ENCODE peak calls at places on chromosomes 6 and 20, in nine cellular contexts. I is NB4, K is left ventricle myocardium inferior, N is neural progenitor cell, Y is heart left ventricle, Z is dorsolateral prefrontal cortex, X is IMR-90, L is fibroblast of the aortic adventitia, E is fibroblast of lung. U is an unnamed sample.

GRCh38 chr20:50304883-50305635 is 114.4 kb downstream of the CEBPB start:
- DNase-seq in I (no peak), K (peak; percentile 90), N (no peak), Y (peak; percentile 96), Z (no peak), X (peak; percentile 99), L (peak; percentile 98), E (peak; percentile 94), U (peak; percentile 94)

GRCh38 chr20:59071224-59071623 is 28.6 kb upstream of the PRELID3B start:
- DNase-seq in I (no peak), K (no peak), N (no peak), Y (no peak), Z (no peak), X (no peak), L (no peak), E (no peak), U (no peak)

GRCh38 chr20:39865446-39865845 is 823.6 kb downstream of the MAFB start:
- DNase-seq in I (no peak), K (no peak), N (no peak), Y (no peak), Z (no peak), X (no peak), L (no peak), E (no peak), U (no peak)

GRCh38 chr6:22099241-22099640 is 197.6 kb downstream of the PRL start:
- DNase-seq in I (no peak), K (no peak), N (no peak), Y (no peak), Z (no peak), X (no peak), L (no peak), E (no peak), U (no peak)

GRCh38 chr6:81694214-81694613 is 58.3 kb downstream of the TENT5A start:
- DNase-seq in I (no peak), K (no peak), N (no peak), Y (no peak), Z (no peak), X (no peak), L (no peak), E (no peak), U (no peak)

GRCh38 chr6:43773981-43774775 is 4.2 kb downstream of the VEGFA start:
- DNase-seq in I (no peak), K (no peak), N (no peak), Y (no peak), Z (no peak), X (no peak), L (no peak), E (no peak), U (no peak)

GRCh38 chr20:50218987-50219435 is 28.4 kb downstream of the CEBPB start:
- DNase-seq in I (peak; percentile 60), K (no peak), N (no peak), Y (no peak), Z (no peak), X (no peak), L (no peak), E (no peak), U (peak; percentile 77)

GRCh38 chr6:138559153-138559552 is 59.9 kb upstream of the NHSL1 start:
- DNase-seq in I (no peak), K (no peak), N (no peak), Y (no peak), Z (no peak), X (no peak), L (no peak), E (no peak), U (no peak)

GRCh38 chr20:23291575-23292240 is 58.9 kb upstream of the NXT1 start:
- DNase-seq in I (no peak), K (no peak), N (no peak), Y (no peak), Z (no peak), X (no peak), L (no peak), E (no peak), U (no peak)

GRCh38 chr6:108730556-108731228 is 117.5 kb upstream of the ARMC2 start:
- DNase-seq in I (no peak), K (no peak), N (peak; percentile 15), Y (no peak), Z (no peak), X (no peak), L (no peak), E (no peak), U (no peak)

GRCh38 chr6:63537126-63537958 is 34.9 kb upstream of the LOC128125822 start:
- DNase-seq in I (no peak), K (no peak), N (no peak), Y (no peak), Z (no peak), X (no peak), L (peak; percentile 51), E (no peak), U (peak; percentile 22)

GRCh38 chr6:157510329-157511188 is 129.6 kb downstream of the ZDHHC14 start:
- DNase-seq in I (no peak), K (no peak), N (no peak), Y (no peak), Z (no peak), X (no peak), L (no peak), E (no peak), U (no peak)

GRCh38 chr6:29561091-29561490 is 1.6 kb upstream of the UBD start:
- DNase-seq in I (no peak), K (no peak), N (no peak), Y (no peak), Z (no peak), X (no peak), L (no peak), E (no peak), U (no peak)

GRCh38 chr20:41553142-41553879 is 64.9 kb downstream of the CHD6 start:
- DNase-seq in I (no peak), K (no peak), N (no peak), Y (no peak), Z (no peak), X (no peak), L (no peak), E (no peak), U (no peak)

GRCh38 chr6:5202206-5202605 is 58.5 kb downstream of the LYRM4 start:
- DNase-seq in I (no peak), K (no peak), N (no peak), Y (no peak), Z (no peak), X (no peak), L (no peak), E (no peak), U (no peak)

GRCh38 chr20:63071541-63072181 is 64.9 kb upstream of the BHLHE23 start:
- DNase-seq in I (no peak), K (no peak), N (peak; percentile 62), Y (peak; percentile 25), Z (no peak), X (peak; percentile 81), L (peak; percentile 59), E (peak; percentile 63), U (peak; percentile 22)

GRCh38 chr6:1076531-1077453 is 235.1 kb upstream of the FOXQ1 start:
- DNase-seq in I (no peak), K (no peak), N (no peak), Y (no peak), Z (no peak), X (no peak), L (no peak), E (no peak), U (no peak)

GRCh38 chr6:142856857-142857608 is 87.9 kb downstream of the HIVEP2 start:
- DNase-seq in I (no peak), K (no peak), N (no peak), Y (no peak), Z (no peak), X (no peak), L (no peak), E (no peak), U (no peak)

GRCh38 chr20:10972219-10972860 is 298.5 kb upstream of the JAG1 start:
- DNase-seq in I (no peak), K (no peak), N (no peak), Y (no peak), Z (no peak), X (no peak), L (no peak), E (no peak), U (peak; percentile 26)
- TF ChIP-seq CTCF in I (no peak), K (no peak), N (no peak), Y (no peak), Z (no peak), X (no peak), L (no peak), E (no peak), U (peak; percentile 36)

GRCh38 chr20:51995551-51995951 is 193.2 kb upstream of the SALL4 start:
- DNase-seq in I (no peak), K (no peak), N (no peak), Y (peak; percentile 31), Z (no peak), X (no peak), L (peak; percentile 12), E (peak; percentile 24), U (peak; percentile 49)

DNA sequence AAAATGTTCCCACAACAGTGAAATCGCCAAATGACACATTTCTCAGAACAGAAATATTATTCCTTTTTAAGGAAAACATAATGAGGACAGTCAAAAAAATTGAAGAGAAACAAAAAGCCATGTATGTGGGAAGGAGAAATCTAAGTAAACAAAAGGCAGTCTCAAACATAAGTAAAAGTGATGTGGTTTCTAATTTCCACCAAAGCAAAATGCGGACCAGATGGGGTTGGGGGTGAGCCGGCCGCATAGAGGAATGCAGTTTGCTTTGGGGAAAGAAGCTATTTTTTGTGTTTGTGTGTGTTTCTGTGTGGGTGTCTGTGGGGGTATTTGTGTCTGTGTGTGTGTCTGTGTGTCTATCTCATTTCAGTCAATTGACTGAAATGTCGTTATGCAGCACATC is 192.7 kb upstream of the SALL4 start:
- DNase-seq in I (no peak), K (no peak), N (no peak), Y (no peak), Z (no peak), X (peak; percentile 13), L (no peak), E (no peak), U (peak; percentile 33)
- H3K4me3 ChIP-seq in I (no peak overlapping the region), K (no peak overlapping the region), N (no peak overlapping the region), Y (no peak overlapping the region), Z (no peak overlapping the region), X (no peak overlapping the region), L (no peak overlapping the region), E (no peak overlapping the region), U (no peak overlapping the region)

GRCh38 chr6:104118274-104118673 is 741.4 kb downstream of the HACE1 start:
- DNase-seq in I (no peak), K (no peak), N (no peak), Y (no peak), Z (no peak), X (no peak), L (peak; percentile 0), E (peak; percentile 27), U (peak; percentile 72)
- TF ChIP-seq CTCF in I (no peak), K (no peak), N (no peak), Y (no peak), Z (no peak), X (no peak), L (no peak), E (no peak), U (no peak)

DNA sequence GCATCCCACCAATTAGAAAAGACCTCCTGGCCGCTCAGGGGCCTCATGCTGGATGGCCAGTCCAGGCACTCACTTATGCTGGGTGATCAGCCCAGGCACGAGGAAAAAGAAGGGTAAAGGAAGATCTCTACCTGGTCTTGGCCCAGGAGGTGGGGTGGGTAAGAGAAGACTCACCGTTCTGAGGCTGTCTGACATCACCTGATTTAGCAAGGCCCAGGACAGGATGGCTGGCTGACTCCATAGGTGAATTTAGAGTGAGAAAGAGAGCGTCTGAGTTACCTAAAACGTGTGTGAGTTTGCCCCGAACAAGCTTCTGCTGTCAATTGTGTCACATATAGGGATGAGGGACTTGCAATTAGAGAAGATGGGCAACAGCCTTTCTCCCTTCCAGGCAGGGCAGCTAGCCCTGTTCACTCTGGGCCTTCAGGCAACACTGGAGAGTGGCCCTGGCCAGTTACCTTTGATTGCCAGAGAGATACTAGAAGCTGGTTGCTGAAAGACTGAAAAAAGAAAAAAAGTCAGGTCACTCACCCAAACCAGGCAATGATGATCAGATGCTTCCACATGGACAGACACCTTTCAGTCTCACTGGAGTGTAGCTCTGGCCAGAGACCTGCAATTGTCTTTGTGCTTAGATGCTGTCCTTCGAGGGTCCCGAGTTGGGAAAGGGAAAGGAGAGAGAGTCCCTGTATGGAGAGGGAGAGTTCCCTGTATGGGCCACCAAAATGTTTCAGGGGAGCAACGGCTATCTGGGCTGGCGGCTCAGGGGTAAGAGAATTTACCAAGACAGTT is 35.7 kb upstream of the IER3 start:
- DNase-seq in I (no peak), K (no peak), N (no peak), Y (no peak), Z (no peak), X (no peak), L (no peak), E (no peak), U (no peak)
- H3K4me3 ChIP-seq in I (no peak overlapping the region), K (no peak overlapping the region), N (no peak overlapping the region), Y (no peak overlapping the region), Z (no peak overlapping the region), X (no peak overlapping the region), L (no peak overlapping the region), E (no peak overlapping the region), U (no peak overlapping the region)

U was measured in choroid plexus epithelial cell.